ENCODE peak calls at places on chromosome 13, in nine cellular contexts. T is K562, I is mesendoderm, U is keratinocyte, C is mammary epithelial cell, M is GM23248, O is SK-N-SH, P is endothelial cell of umbilical vein, J is A549. G is an unnamed sample.

GRCh38 chr13:72125561-72125960 is 258.6 kb upstream of the DACH1 start:
- DNase-seq in U (no peak), C (peak; percentile 86), T (no peak), M (no peak), O (no peak), P (no peak), I (no peak), J (no peak), G (no peak)

GRCh38 chr13:60090579-60090978 is 73.1 kb downstream of the DIAPH3 start:
- DNase-seq in M (peak; percentile 60), J (no peak), C (no peak), I (peak; percentile 40), P (peak; percentile 10), O (no peak), U (no peak), T (no peak), G (no peak)

GRCh38 chr13:109951491-109951890 is 165.1 kb upstream of the IRS2 start:
- DNase-seq in M (no peak), C (peak; percentile 30), U (no peak), J (no peak), I (no peak), P (no peak), O (no peak), T (no peak), G (no peak)

GRCh38 chr13:106630162-106630561 is 62.2 kb upstream of the ARGLU1 start:
- DNase-seq in U (no peak), O (no peak), P (no peak), M (no peak), C (no peak), T (no peak), I (peak; percentile 52), J (no peak), G (no peak)

GRCh38 chr13:33257786-33258185 is 27.8 kb downstream of the STARD13 start:
- DNase-seq in P (no peak), T (no peak), C (no peak), U (no peak), O (no peak), J (no peak), M (peak; percentile 22), I (no peak), G (no peak)

GRCh38 chr13:99057310-99057975 is 79.6 kb upstream of the DOCK9 start:
- DNase-seq in U (no peak), C (peak; percentile 27), M (peak; percentile 84), I (no peak), T (no peak), J (peak; percentile 8), P (no peak), O (no peak), G (no peak)

GRCh38 chr13:106352850-106353249 is 182.6 kb downstream of the EFNB2 start:
- DNase-seq in J (no peak), O (no peak), I (no peak), U (no peak), C (no peak), T (no peak), M (no peak), P (no peak), G (no peak)

GRCh38 chr13:24693862-24694471 is 13.8 kb downstream of the ATP12A start:
- DNase-seq in P (peak; percentile 47), J (peak; percentile 70), C (peak; percentile 47), T (peak; percentile 72), I (peak; percentile 93), M (peak; percentile 67), O (peak; percentile 84), U (peak; percentile 21), G (peak; percentile 91)

GRCh38 chr13:41075034-41075433 is 13.7 kb downstream of the WBP4 start:
- DNase-seq in P (peak; percentile 51), J (peak; percentile 16), C (no peak), T (peak; percentile 20), U (no peak), M (peak; percentile 69), I (peak; percentile 22), O (peak; percentile 66), G (peak; percentile 83)

GRCh38 chr13:88761145-88761544 is 1090.0 kb downstream of the SLITRK5 start:
- DNase-seq in I (peak; percentile 46), P (no peak), M (no peak), J (no peak), U (no peak), O (no peak), T (no peak), C (no peak), G (peak; percentile 49)

GRCh38 chr13:112985803-112986408 is 16.9 kb downstream of the MCF2L start:
- DNase-seq in C (no peak), J (no peak), P (no peak), I (no peak), U (no peak), M (no peak), O (no peak), T (no peak), G (no peak)

GRCh38 chr13:112984954-112985802 is 16.2 kb downstream of the MCF2L start:
- DNase-seq in I (no peak), U (no peak), J (no peak), P (no peak), O (no peak), M (no peak), C (no peak), T (no peak), G (no peak)

GRCh38 chr13:112986470-112986869 is 17.5 kb downstream of the MCF2L start:
- DNase-seq in P (no peak), J (no peak), O (no peak), T (no peak), M (no peak), I (no peak), U (no peak), C (no peak), G (no peak)

GRCh38 chr13:112987625-112988024 is 18.6 kb downstream of the MCF2L start:
- DNase-seq in I (no peak), T (no peak), C (no peak), U (no peak), O (no peak), P (no peak), M (no peak), J (no peak), G (no peak)

GRCh38 chr13:112986946-112987345 is 17.9 kb downstream of the MCF2L start:
- DNase-seq in I (no peak), T (no peak), O (no peak), U (no peak), C (no peak), J (no peak), P (no peak), M (no peak), G (no peak)
- H3K4me2 ChIP-seq in I (no peak overlapping the region), T (no peak overlapping the region), O (no peak overlapping the region), U (no peak overlapping the region), C (no peak overlapping the region), J (no peak overlapping the region), P (no peak overlapping the region), M (no peak overlapping the region), G (no peak overlapping the region)

GRCh38 chr13:20142927-20143480 is 17.8 kb downstream of the GJA3 start:
- DNase-seq in T (no peak), U (no peak), C (no peak), O (no peak), I (no peak), P (no peak), M (no peak), J (no peak), G (no peak)
- H3K4me3 ChIP-seq in T (no peak overlapping the region), U (no peak overlapping the region), C (no peak overlapping the region), O (no peak overlapping the region), I (no peak overlapping the region), P (no peak overlapping the region), M (no peak overlapping the region), J (no peak overlapping the region), G (no peak overlapping the region)

DNA sequence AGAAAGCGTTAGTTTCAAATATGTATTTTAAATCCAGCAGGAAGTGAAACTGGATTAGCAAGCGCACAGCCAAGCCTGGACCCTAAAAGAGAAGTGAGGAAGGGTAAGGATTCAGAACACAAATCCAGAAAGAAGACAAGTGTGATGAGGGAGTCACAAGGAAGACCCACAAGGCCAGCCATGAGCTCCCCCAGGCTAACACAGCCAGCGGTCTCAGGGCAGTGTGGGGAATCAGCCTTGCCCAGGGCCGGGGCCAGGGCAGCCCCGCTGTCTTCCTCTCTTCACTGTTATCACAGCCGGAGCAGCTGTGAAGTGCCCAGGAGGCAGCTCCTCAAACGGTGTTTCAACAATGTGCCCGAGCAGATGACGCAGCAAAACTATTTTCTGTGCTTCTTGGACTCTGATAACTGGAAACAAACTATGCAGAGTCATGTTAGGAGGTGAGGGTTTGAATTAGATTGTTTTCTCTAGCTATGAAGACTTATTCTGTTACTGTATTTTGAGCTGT is 12.2 kb upstream of the CDC16 start:
- DNase-seq in C (no peak), I (no peak), J (no peak), O (no peak), U (no peak), M (no peak), T (peak; percentile 69), P (peak; percentile 87), G (peak; percentile 62)
- H3K4me2 ChIP-seq in C (no peak overlapping the region), I (no peak overlapping the region), J (no peak overlapping the region), O (no peak overlapping the region), U (no peak overlapping the region), M (no peak overlapping the region), T (peak overlapping the region; percentile 55), P (peak overlapping the region; percentile 24), G (peak overlapping the region; percentile 9)

DNA sequence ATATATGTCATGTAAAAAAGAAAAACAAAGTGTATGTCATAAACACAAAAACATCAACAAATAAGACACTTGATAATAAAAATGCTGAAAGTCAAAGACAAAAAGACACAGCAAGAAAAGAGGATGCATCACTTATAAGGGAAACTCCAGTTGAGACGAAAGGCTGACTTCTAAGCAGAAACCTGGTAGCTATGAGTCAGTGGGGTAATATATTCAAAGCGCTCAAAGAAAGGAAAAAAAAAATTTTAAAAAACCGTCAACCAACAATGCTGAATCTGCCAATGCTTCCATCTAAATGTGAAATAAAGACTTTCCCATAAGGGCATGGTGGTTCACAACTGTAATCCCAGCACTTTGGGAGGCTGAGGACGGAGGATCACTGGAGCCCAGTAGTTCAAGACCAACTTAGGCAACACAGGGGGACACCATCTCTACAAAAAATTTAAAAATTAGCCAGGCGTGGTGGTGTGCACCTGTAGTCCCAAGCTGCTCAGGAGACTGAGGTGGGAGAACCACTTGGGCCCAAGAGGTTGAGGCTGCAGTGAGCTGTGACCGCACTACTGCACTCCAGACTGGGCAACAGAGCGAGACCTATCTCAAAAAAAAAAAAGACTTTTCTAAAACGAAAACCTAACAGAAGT is 24.0 kb downstream of the USP12 start:
- DNase-seq in M (no peak), I (no peak), T (no peak), C (peak; percentile 15), U (no peak), J (no peak), O (no peak), P (no peak), G (no peak)
- H3K4me3 ChIP-seq in M (no peak overlapping the region), I (no peak overlapping the region), T (no peak overlapping the region), C (no peak overlapping the region), U (no peak overlapping the region), J (no peak overlapping the region), O (no peak overlapping the region), P (no peak overlapping the region), G (no peak overlapping the region)

G was measured in Karpas-422.